ENCODE peak calls at places on chromosomes 5 and 9, in ten cellular contexts. G is right atrium auricular region; S is suprapubic skin; U is CD4-positive, alpha-beta T cell; Q is GM23338; I is aorta; V is cardiac muscle cell; R is psoas muscle; D is CD8-positive, alpha-beta T cell; C is tibial artery. T is an unnamed sample.

GRCh38 chr5:137635521-137635921 is 100.4 kb downstream of the KLHL3 start:
- DNase-seq in G (no peak), S (no peak), U (no peak), Q (no peak), I (no peak), V (no peak), R (no peak), D (no peak), C (no peak), T (no peak)

GRCh38 chr5:73826761-73827450 is 200.9 kb downstream of the ARHGEF28 start:
- DNase-seq in G (no peak), S (no peak), U (no peak), Q (peak), I (no peak), V (no peak), R (no peak), D (no peak), C (no peak), T (no peak)

GRCh38 chr5:93964421-93964820 is 223.0 kb upstream of the POU5F2 start:
- DNase-seq in G (no peak), S (no peak), U (no peak), Q (no peak), I (no peak), V (no peak), R (no peak), D (no peak), C (no peak), T (no peak)

GRCh38 chr9:26809795-26810194 is 82.8 kb downstream of the CAAP1 start:
- DNase-seq in G (no peak), S (no peak), U (no peak), Q (no peak), I (no peak), V (no peak), R (no peak), D (no peak), C (no peak), T (no peak)

GRCh38 chr5:55821731-55822512 is 29.2 kb upstream of the IL31RA start:
- DNase-seq in G (no peak), S (no peak), U (no peak), Q (peak), I (peak), V (peak), R (peak), D (no peak), C (no peak), T (no peak)

GRCh38 chr5:173050791-173051190 is 5.4 kb upstream of the CREBRF start:
- DNase-seq in G (no peak), S (no peak), U (no peak), Q (no peak), I (no peak), V (no peak), R (no peak), D (no peak), C (no peak), T (no peak)

GRCh38 chr5:143141652-143142051 is 261.8 kb downstream of the NR3C1 start:
- DNase-seq in G (no peak), S (no peak), U (no peak), Q (no peak), I (no peak), V (no peak), R (no peak), D (no peak), C (no peak), T (no peak)

GRCh38 chr9:129213551-129213950 is 35.5 kb upstream of the IER5L start:
- DNase-seq in G (no peak), S (no peak), U (no peak), Q (no peak), I (no peak), V (no peak), R (no peak), D (no peak), C (no peak), T (peak)

GRCh38 chr9:6931913-6932312 is 174.1 kb downstream of the KDM4C start:
- DNase-seq in G (peak), S (no peak), U (no peak), Q (no peak), I (no peak), V (no peak), R (peak), D (no peak), C (no peak), T (no peak)

GRCh38 chr9:12956261-12956660 is 181.4 kb downstream of the LURAP1L start:
- DNase-seq in G (no peak), S (no peak), U (no peak), Q (no peak), I (no peak), V (no peak), R (no peak), D (no peak), C (no peak), T (no peak)

GRCh38 chr9:128160603-128160987 is 530 bp downstream of the BBLN start:
- DNase-seq in G (no peak), S (no peak), U (no peak), Q (peak), I (no peak), V (no peak), R (peak), D (peak), C (no peak), T (no peak)

GRCh38 chr5:35236770-35237169 is 6.5 kb upstream of the PRLR start:
- DNase-seq in G (no peak), S (no peak), U (no peak), Q (no peak), I (no peak), V (no peak), R (no peak), D (no peak), C (no peak), T (no peak)

GRCh38 chr9:36317766-36318165 is 59.5 kb upstream of the GNE start:
- DNase-seq in G (no peak), S (peak), U (no peak), Q (peak), I (no peak), V (no peak), R (peak), D (no peak), C (no peak), T (no peak)
- H3K27ac ChIP-seq in G (no peak), S (peak), U (no peak), Q (no peak), I (no peak), V (no peak), R (no peak), D (no peak), C (no peak), T (peak)

GRCh38 chr9:70601000-70601929 is 186.8 kb upstream of the KLF9 start:
- DNase-seq in G (peak), S (peak), U (no peak), Q (no peak), I (peak), V (peak), R (peak), D (no peak), C (peak), T (peak)

GRCh38 chr9:70597886-70598285 is 183.4 kb upstream of the KLF9 start:
- DNase-seq in G (no peak), S (no peak), U (no peak), Q (no peak), I (no peak), V (no peak), R (no peak), D (no peak), C (no peak), T (no peak)

GRCh38 chr9:70603020-70603411 is 188.6 kb upstream of the KLF9 start:
- DNase-seq in G (no peak), S (no peak), U (no peak), Q (peak), I (no peak), V (no peak), R (no peak), D (no peak), C (no peak), T (no peak)

GRCh38 chr9:70600479-70600878 is 186.0 kb upstream of the KLF9 start:
- DNase-seq in G (peak), S (no peak), U (no peak), Q (no peak), I (no peak), V (no peak), R (no peak), D (no peak), C (peak), T (no peak)

GRCh38 chr9:70602364-70603019 is 188.0 kb upstream of the KLF9 start:
- DNase-seq in G (peak), S (no peak), U (peak), Q (peak), I (no peak), V (peak), R (no peak), D (peak), C (peak), T (no peak)
- H3K27ac ChIP-seq in G (peak), S (peak), U (no peak), Q (peak), I (peak), V (no peak), R (peak), D (no peak), C (peak), T (peak)

DNA sequence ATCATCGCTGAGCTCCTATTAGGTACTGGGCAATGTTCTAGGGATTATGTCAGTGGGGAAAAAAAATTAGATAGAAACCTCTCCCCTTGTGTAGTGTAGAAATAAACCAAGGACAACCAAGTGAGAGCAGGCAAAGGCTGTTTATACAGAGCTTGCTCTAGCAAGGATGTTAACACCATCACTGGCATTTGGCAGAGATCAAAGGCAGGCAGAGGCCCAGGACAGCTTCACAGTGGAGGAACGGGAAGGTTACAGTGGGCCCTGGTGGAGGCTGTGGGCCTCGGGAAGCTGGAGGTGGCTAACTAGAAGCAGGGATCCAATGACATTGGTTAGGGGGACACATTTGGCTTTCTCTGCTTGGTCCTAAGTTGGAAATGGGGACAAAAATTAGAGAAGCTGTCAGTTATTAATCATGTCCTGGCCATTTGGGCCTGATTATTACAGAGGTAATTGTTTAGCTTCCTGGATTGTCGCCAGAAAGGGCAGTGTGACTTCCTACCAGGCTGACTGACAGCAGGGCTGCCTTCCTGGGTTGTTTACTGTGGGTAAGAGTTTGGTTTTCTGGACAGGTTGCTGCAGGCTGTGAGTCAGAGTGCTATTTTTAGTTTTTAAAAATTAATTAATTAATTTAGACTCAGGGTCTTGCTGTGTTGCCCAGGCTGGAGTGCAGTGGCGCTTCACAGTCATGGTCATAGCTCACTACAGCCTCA is 259.3 kb downstream of the ROR2 start:
- DNase-seq in G (peak), S (no peak), U (no peak), Q (no peak), I (no peak), V (no peak), R (no peak), D (no peak), C (no peak), T (no peak)
- H3K27ac ChIP-seq in G (no peak), S (no peak), U (no peak), Q (no peak), I (no peak), V (no peak), R (no peak), D (no peak), C (no peak), T (no peak)

DNA sequence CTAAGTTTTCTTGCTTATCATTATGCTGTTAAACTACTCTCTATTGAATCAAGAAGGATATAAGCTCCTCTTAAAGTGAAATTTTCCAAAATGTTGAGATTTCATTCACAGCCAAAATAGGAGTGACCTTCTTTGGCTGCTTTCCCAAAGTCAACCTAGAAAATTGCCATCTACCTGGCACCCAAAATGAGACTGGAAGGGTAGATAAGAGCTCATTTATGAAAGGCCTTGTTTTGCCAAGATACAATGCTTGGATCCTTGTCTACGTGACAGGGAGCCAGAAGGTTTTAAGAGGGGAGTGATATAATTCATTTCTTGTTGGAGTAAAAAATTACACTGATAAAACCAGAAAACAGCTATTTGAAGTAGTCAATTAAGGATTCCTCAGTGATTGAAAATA is 287.1 kb downstream of the IZUMO3 start:
- DNase-seq in G (no peak), S (no peak), U (no peak), Q (no peak), I (no peak), V (no peak), R (no peak), D (no peak), C (no peak), T (no peak)
- H3K27ac ChIP-seq in G (no peak), S (no peak), U (no peak), Q (no peak), I (no peak), V (no peak), R (no peak), D (no peak), C (no peak), T (no peak)

DNA sequence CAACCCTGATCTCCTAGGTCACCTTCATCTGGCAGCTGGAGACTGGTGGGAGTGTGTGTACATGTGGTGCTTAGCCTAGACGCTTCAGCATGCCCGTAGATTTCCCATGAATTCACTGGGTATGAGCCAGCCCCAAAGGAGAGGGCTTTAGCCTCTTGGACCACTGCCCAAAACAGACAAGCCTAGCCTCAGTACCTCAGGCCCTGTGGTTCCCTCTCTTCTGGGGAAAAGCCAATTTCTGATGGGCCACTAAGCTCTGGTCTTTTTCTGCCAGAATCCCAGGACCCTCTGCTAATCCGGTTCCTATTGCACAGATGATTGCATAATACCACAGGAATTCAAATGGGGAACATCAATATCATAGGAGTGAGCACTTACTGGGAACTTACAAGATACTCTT is 48.1 kb upstream of the ASTN2 start:
- DNase-seq in G (no peak), S (no peak), U (no peak), Q (no peak), I (no peak), V (no peak), R (no peak), D (no peak), C (no peak), T (no peak)
- H3K27ac ChIP-seq in G (no peak), S (no peak), U (no peak), Q (no peak), I (no peak), V (no peak), R (no peak), D (no peak), C (no peak), T (no peak)

GRCh38 chr5:32096891-32097592 is 77.1 kb downstream of the GOLPH3 start:
- DNase-seq in G (peak), S (no peak), U (no peak), Q (no peak), I (no peak), V (no peak), R (no peak), D (no peak), C (no peak), T (no peak)

GRCh38 chr5:32092938-32093812 is 80.9 kb downstream of the GOLPH3 start:
- DNase-seq in G (peak), S (peak), U (peak), Q (peak), I (no peak), V (peak), R (no peak), D (peak), C (no peak), T (no peak)

GRCh38 chr5:32094691-32095090 is 79.4 kb downstream of the GOLPH3 start:
- DNase-seq in G (no peak), S (no peak), U (no peak), Q (no peak), I (no peak), V (no peak), R (no peak), D (no peak), C (no peak), T (no peak)

GRCh38 chr5:32098291-32098690 is 75.8 kb downstream of the GOLPH3 start:
- DNase-seq in G (no peak), S (no peak), U (no peak), Q (no peak), I (no peak), V (peak), R (no peak), D (no peak), C (no peak), T (no peak)

GRCh38 chr5:32095261-32095671 is 78.9 kb downstream of the GOLPH3 start:
- DNase-seq in G (peak), S (peak), U (no peak), Q (no peak), I (no peak), V (peak), R (no peak), D (no peak), C (no peak), T (no peak)
- H3K27ac ChIP-seq in G (no peak), S (no peak), U (no peak), Q (no peak), I (no peak), V (peak), R (no peak), D (no peak), C (peak), T (peak)

DNA sequence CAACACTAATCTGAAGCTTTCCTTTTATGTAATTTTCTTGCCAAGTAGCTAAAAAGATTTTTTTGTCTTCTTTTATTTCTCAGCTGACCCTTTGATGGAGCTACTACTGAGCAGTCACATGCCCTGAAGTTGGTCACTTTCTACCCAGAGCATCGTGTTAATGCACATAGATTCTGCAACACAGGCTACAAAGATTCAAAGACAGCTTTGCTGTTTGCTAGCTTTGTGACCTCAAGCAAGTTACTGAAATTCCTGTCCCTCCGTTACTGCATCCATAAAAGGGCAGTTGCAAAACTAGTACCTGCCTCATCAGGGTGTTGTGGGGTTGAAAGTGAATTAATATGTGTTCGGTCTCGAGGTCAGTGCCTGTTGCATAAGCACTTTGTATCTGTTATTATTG is 179.9 kb downstream of the GAS1 start:
- DNase-seq in G (no peak), S (no peak), U (no peak), Q (no peak), I (no peak), V (no peak), R (no peak), D (no peak), C (no peak), T (no peak)
- H3K27ac ChIP-seq in G (no peak), S (peak), U (no peak), Q (no peak), I (no peak), V (no peak), R (no peak), D (no peak), C (no peak), T (no peak)